ENCODE peak calls at places on chromosome 16, in eight cellular contexts. M is endothelial cell of umbilical vein, C is HCT116, X is NT2/D1, D is IMR-90, J is GM23248, O is PC-3, R is endodermal cell. Y is an unnamed sample.

GRCh38 chr16:83397601-83398000 is 410.2 kb upstream of the HSBP1 start:
- DNase-seq in C (no peak), O (no peak), X (no peak), R (no peak), D (no peak), J (no peak), M (no peak), Y (no peak)

GRCh38 chr16:68091604-68092261 is 6.6 kb downstream of the NFATC3 start:
- DNase-seq in J (peak; percentile 68), O (peak; percentile 21), R (no peak), C (no peak), M (peak; percentile 74), X (no peak), D (peak; percentile 72), Y (peak; percentile 78)

GRCh38 chr16:88969361-88969831 is 7.6 kb downstream of the CBFA2T3 start:
- DNase-seq in J (no peak), O (no peak), C (no peak), M (no peak), D (no peak), R (no peak), X (no peak), Y (no peak)

GRCh38 chr16:74064120-74064735 is 232.4 kb upstream of the PSMD7 start:
- DNase-seq in M (no peak), O (no peak), J (peak; percentile 6), X (no peak), C (no peak), R (no peak), D (peak; percentile 1), Y (peak; percentile 5)

GRCh38 chr16:27446721-27447120 is 44.7 kb downstream of the IL21R start:
- DNase-seq in D (no peak), J (no peak), X (no peak), M (no peak), O (no peak), R (no peak), C (no peak), Y (no peak)

GRCh38 chr16:67560827-67561342 is 1.4 kb upstream of the CTCF start:
- DNase-seq in R (no peak), X (no peak), O (peak; percentile 17), C (no peak), D (no peak), M (no peak), J (peak; percentile 14), Y (no peak)

GRCh38 chr16:27706803-27707685 is 157.1 kb downstream of the KATNIP start:
- DNase-seq in J (no peak), O (no peak), R (no peak), D (no peak), M (no peak), C (no peak), X (no peak), Y (no peak)

GRCh38 chr16:88424536-88425230 is 28.4 kb upstream of the ZFPM1 start:
- DNase-seq in R (no peak), M (no peak), D (no peak), C (no peak), X (no peak), J (no peak), O (no peak), Y (no peak)

GRCh38 chr16:64702415-64702814 is 419.4 kb downstream of the CDH11 start:
- DNase-seq in O (no peak), D (no peak), R (no peak), J (no peak), C (no peak), X (no peak), M (no peak), Y (no peak)

GRCh38 chr16:14151256-14152030 is 80.3 kb downstream of the MRTFB start:
- DNase-seq in X (no peak), J (peak; percentile 64), D (no peak), M (no peak), O (no peak), R (no peak), C (no peak), Y (peak; percentile 68)

GRCh38 chr16:71628810-71629209 is 2.8 kb downstream of the MARVELD3 start:
- DNase-seq in O (peak; percentile 30), C (no peak), M (peak; percentile 54), J (peak; percentile 29), R (peak; percentile 49), X (no peak), D (no peak), Y (no peak)

GRCh38 chr16:89924298-89924924 is 1.3 kb downstream of the TUBB3 start:
- DNase-seq in C (no peak), X (peak; percentile 82), D (peak; percentile 44), R (peak; percentile 91), J (peak; percentile 78), M (peak; percentile 16), O (no peak), Y (peak; percentile 80)

GRCh38 chr16:54846761-54847160 is 83.9 kb upstream of the IRX5 start:
- DNase-seq in J (no peak), X (no peak), D (no peak), C (no peak), R (no peak), O (peak; percentile 26), M (no peak), Y (no peak)

GRCh38 chr16:25066747-25067631 is 44.6 kb upstream of the LCMT1 start:
- DNase-seq in O (peak; percentile 38), X (peak; percentile 62), M (peak; percentile 73), J (peak; percentile 88), C (no peak), R (peak; percentile 95), D (peak; percentile 61), Y (peak; percentile 90)

GRCh38 chr16:11414815-11415775 is 69.8 kb downstream of the RMI2 start:
- DNase-seq in X (no peak), O (no peak), M (no peak), C (no peak), J (no peak), D (no peak), R (no peak), Y (no peak)
- H3K9ac ChIP-seq in X (no peak overlapping the region), O (no peak overlapping the region), M (no peak overlapping the region), C (no peak overlapping the region), J (no peak overlapping the region), D (no peak overlapping the region), R (no peak overlapping the region), Y (no peak overlapping the region)

GRCh38 chr16:57445510-57445909 is 1.7 kb downstream of the CIAPIN1 start:
- DNase-seq in R (no peak), C (no peak), D (no peak), M (no peak), O (no peak), J (no peak), X (no peak), Y (no peak)
- H3K4me3 ChIP-seq in R (no peak overlapping the region), C (no peak overlapping the region), D (no peak overlapping the region), M (no peak overlapping the region), O (no peak overlapping the region), J (no peak overlapping the region), X (no peak overlapping the region), Y (no peak overlapping the region)

GRCh38 chr16:76942089-76942488 is 248.9 kb upstream of the MON1B start:
- DNase-seq in J (no peak), R (no peak), C (no peak), O (no peak), X (no peak), D (no peak), M (no peak), Y (no peak)

GRCh38 chr16:76943936-76944335 is 247.1 kb upstream of the MON1B start:
- DNase-seq in M (no peak), C (no peak), X (no peak), O (no peak), R (no peak), J (no peak), D (no peak), Y (no peak)

GRCh38 chr16:76941091-76941490 is 249.9 kb upstream of the MON1B start:
- DNase-seq in X (no peak), J (no peak), M (no peak), D (peak; percentile 26), O (no peak), R (no peak), C (no peak), Y (peak; percentile 73)

GRCh38 chr16:76940251-76940650 is 250.7 kb upstream of the MON1B start:
- DNase-seq in X (no peak), O (no peak), R (no peak), J (no peak), M (no peak), D (no peak), C (no peak), Y (no peak)
- H3K9me3 ChIP-seq in X (no peaks in the 10 kb centered on the region), O (no peaks in the 10 kb centered on the region), R (no peaks in the 10 kb centered on the region), J (no peaks in the 10 kb centered on the region), M (no peaks in the 10 kb centered on the region), D (no peaks in the 10 kb centered on the region), C (no peaks in the 10 kb centered on the region), Y (peaks cover 5% of the 10 kb centered on the region)

GRCh38 chr16:1983053-1983543 is 895 bp upstream of the GFER start:
- DNase-seq in O (no peak), J (no peak), C (no peak), M (no peak), D (no peak), X (no peak), R (no peak), Y (no peak)
- H3K9ac ChIP-seq in O (no peak overlapping the region), J (peak overlapping the region; percentile 82), C (peak overlapping the region; percentile 96), M (no peak overlapping the region), D (no peak overlapping the region), X (peak overlapping the region; percentile 88), R (no peak overlapping the region), Y (peak overlapping the region; percentile 78)

DNA sequence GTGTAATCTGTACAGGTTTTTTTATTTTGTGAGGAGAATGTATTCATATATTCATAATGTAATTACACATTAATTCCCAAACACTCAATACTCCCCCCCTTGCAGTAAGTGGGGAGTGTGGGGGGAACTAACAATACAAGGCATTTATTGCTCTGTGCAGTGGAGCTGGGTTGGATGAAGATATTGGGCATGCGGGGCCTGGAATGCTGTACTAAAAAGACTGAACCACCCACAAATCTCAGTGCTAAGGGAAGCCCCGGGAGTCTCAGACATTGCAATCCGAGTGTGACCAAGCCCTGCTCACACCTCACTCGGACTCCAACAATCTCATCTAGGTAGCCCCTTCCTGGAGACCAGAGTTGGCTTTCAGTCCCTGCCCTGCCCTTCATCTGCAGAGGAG is 6.0 kb downstream of the PLLP start:
- DNase-seq in X (no peak), O (no peak), M (no peak), R (no peak), D (no peak), J (no peak), C (no peak), Y (no peak)
- H3K4me3 ChIP-seq in X (no peak overlapping the region), O (no peak overlapping the region), M (no peak overlapping the region), R (no peak overlapping the region), D (no peak overlapping the region), J (no peak overlapping the region), C (no peak overlapping the region), Y (no peak overlapping the region)

DNA sequence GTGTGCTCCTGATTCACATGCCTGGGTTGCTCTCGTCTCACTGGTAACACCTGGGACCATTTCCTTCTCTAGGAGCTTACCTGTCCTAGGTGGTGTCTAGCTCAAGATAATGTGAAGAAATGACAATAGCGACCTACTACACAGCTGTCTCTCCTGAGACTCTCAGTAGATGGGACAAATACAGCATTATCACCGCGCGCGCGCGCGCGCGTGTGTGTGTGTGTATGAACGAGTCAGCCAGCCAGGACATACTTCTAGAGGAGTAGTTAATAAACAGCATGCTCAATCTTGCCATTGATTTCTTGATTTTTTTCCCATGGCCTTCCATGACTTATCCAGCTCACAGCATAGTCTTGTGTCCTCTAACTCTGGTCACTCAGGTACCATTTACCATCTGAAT is 268.6 kb downstream of the PHKB start:
- DNase-seq in D (no peak), O (no peak), M (no peak), J (no peak), X (no peak), C (no peak), R (no peak), Y (no peak)
- H3K9me3 ChIP-seq in D (no peaks in the 10 kb centered on the region), O (no peaks in the 10 kb centered on the region), M (no peaks in the 10 kb centered on the region), J (no peaks in the 10 kb centered on the region), X (no peaks in the 10 kb centered on the region), C (no peaks in the 10 kb centered on the region), R (no peaks in the 10 kb centered on the region), Y (no peaks in the 10 kb centered on the region)

Y was measured in adipocyte.